ENCODE peak calls at places on chromosomes 12 and 14, in ten cellular contexts. V, B, N, Q, J, Y, X, D, W and R are unnamed samples.

GRCh38 chr12:48105321-48105866 is 485 bp downstream of the SENP1 start:
- DNase-seq in D (no peak), X (no peak), J (no peak), N (peak), V (no peak), Y (no peak), W (no peak), Q (no peak), B (no peak), R (no peak)

GRCh38 chr14:91202234-91202974 is 42.1 kb downstream of the GPR68 start:
- DNase-seq in Q (no peak), D (no peak), W (no peak), J (peak), Y (peak), B (no peak), V (peak), X (no peak), N (no peak), R (no peak)

GRCh38 chr14:80996049-80996901 is 40.9 kb downstream of the TSHR start:
- DNase-seq in V (peak), Y (peak), X (peak), J (no peak), D (no peak), B (peak), N (no peak), Q (no peak), W (peak), R (no peak)

GRCh38 chr14:104433401-104434213 is 146.0 kb upstream of the C14orf180 start:
- DNase-seq in D (no peak), N (peak), Q (peak), W (no peak), B (no peak), V (no peak), J (no peak), Y (no peak), X (peak), R (no peak)

GRCh38 chr14:61698216-61698980 is 3.1 kb downstream of the HIF1A start:
- DNase-seq in V (no peak), J (no peak), Y (no peak), B (no peak), D (no peak), Q (no peak), N (no peak), X (no peak), W (no peak), R (no peak)

GRCh38 chr14:68974759-68975347 is 4.2 kb downstream of the ACTN1 start:
- DNase-seq in B (no peak), Q (no peak), W (no peak), V (no peak), D (no peak), Y (no peak), N (no peak), J (no peak), X (no peak), R (no peak)

GRCh38 chr14:69711065-69711464 is 55.9 kb upstream of the SRSF5 start:
- DNase-seq in B (peak), Q (peak), V (no peak), D (no peak), X (no peak), Y (no peak), N (no peak), J (no peak), W (no peak), R (no peak)

GRCh38 chr12:50750366-50750765 is 13.5 kb upstream of the ATF1 start:
- DNase-seq in V (no peak), N (no peak), X (no peak), B (no peak), J (no peak), Y (no peak), W (no peak), D (no peak), Q (no peak), R (no peak)

GRCh38 chr12:126210448-126210847 is 1145.2 kb downstream of the AACS start:
- DNase-seq in W (no peak), V (no peak), J (no peak), X (no peak), Q (no peak), B (no peak), N (no peak), D (no peak), Y (no peak), R (no peak)

GRCh38 chr12:108332791-108333382 is 6.2 kb downstream of the CMKLR1 start:
- DNase-seq in D (no peak), V (peak), Y (peak), B (no peak), Q (no peak), N (no peak), W (no peak), X (no peak), J (peak), R (no peak)

GRCh38 chr14:64763801-64764511 is 59.7 kb downstream of the PLEKHG3 start:
- DNase-seq in D (no peak), V (peak), B (peak), J (no peak), N (no peak), W (no peak), Q (peak), Y (no peak), X (no peak), R (no peak)

GRCh38 chr14:100594625-100594951 is 7.4 kb upstream of the BEGAIN start:
- DNase-seq in B (no peak), Q (no peak), N (no peak), Y (no peak), W (no peak), D (no peak), J (no peak), X (no peak), V (no peak), R (no peak)

GRCh38 chr14:83300454-83301064 is 1766.9 kb upstream of the SEL1L start:
- DNase-seq in V (no peak), D (no peak), N (no peak), Q (no peak), J (no peak), Y (no peak), W (peak), B (peak), X (peak), R (no peak)